ENCODE peak calls at places on chromosomes 12 and 14, in five cellular contexts. H is CD4-positive, CD25-positive, alpha-beta regulatory T cell; X is K562; Y is brain microvascular endothelial cell; W is hepatocyte. Q is an unnamed sample.

GRCh38 chr12:47021298-47021697 is 58.1 kb upstream of the PCED1B start:
- DNase-seq in H (peak), X (peak), Y (peak), W (peak), Q (peak)

GRCh38 chr12:15558915-15559528 is 230.2 kb downstream of the EPS8 start:
- DNase-seq in H (no peak), X (no peak), Y (peak), W (no peak), Q (peak)

GRCh38 chr12:51217133-51217967 is 512 bp downstream of the POU6F1 start:
- DNase-seq in H (no peak), X (peak), Y (peak), W (peak), Q (peak)

GRCh38 chr12:52127683-52128450 is 48.4 kb downstream of the SMIM41 start:
- DNase-seq in H (no peak), X (no peak), Y (no peak), W (no peak), Q (no peak)

GRCh38 chr12:19941096-19941495 is 427.2 kb upstream of the PDE3A start:
- DNase-seq in H (no peak), X (no peak), Y (no peak), W (no peak), Q (no peak)

GRCh38 chr12:10031318-10031717 is 836 bp downstream of the CLEC9A start:
- DNase-seq in H (no peak), X (peak), Y (peak), W (no peak), Q (no peak)

GRCh38 chr14:68728342-68729106 is 64.3 kb downstream of the ZFP36L1 start:
- DNase-seq in H (no peak), X (no peak), Y (no peak), W (no peak), Q (no peak)

GRCh38 chr12:89323568-89324218 is 28.6 kb downstream of the DUSP6 start:
- DNase-seq in H (no peak), X (no peak), Y (no peak), W (no peak), Q (no peak)

GRCh38 chr12:6538420-6539275 is 4.3 kb downstream of the GAPDH start:
- DNase-seq in H (no peak), X (peak), Y (no peak), W (no peak), Q (no peak)

GRCh38 chr12:69189378-69189978 is 49.9 kb upstream of the CPSF6 start:
- DNase-seq in H (no peak), X (no peak), Y (no peak), W (no peak), Q (no peak)

GRCh38 chr12:24600996-24601395 is 347.9 kb downstream of the BCAT1 start:
- DNase-seq in H (no peak), X (no peak), Y (peak), W (no peak), Q (peak)

GRCh38 chr14:31106768-31107167 is 80.6 kb upstream of the STRN3 start:
- DNase-seq in H (no peak), X (no peak), Y (no peak), W (no peak), Q (no peak)

GRCh38 chr12:27779416-27779815 is 617 bp upstream of the KLHL42 start:
- DNase-seq in H (no peak), X (no peak), Y (peak), W (peak), Q (no peak)

GRCh38 chr12:112798019-112798760 is 6.6 kb downstream of the RPH3A start:
- DNase-seq in H (no peak), X (no peak), Y (no peak), W (no peak), Q (no peak)

GRCh38 chr14:54503476-54503875 is 6.2 kb upstream of the CGRRF1 start:
- DNase-seq in H (no peak), X (peak), Y (peak), W (peak), Q (no peak)

GRCh38 chr12:57215668-57216013 is 953 bp upstream of the NXPH4 start:
- DNase-seq in H (peak), X (no peak), Y (no peak), W (no peak), Q (no peak)

GRCh38 chr12:113609692-113610469 is 138.2 kb upstream of the LHX5 start:
- DNase-seq in H (no peak), X (no peak), Y (no peak), W (no peak), Q (no peak)

GRCh38 chr12:104733717-104734175 is 224.3 kb downstream of the SLC41A2 start:
- DNase-seq in H (no peak), X (peak), Y (no peak), W (no peak), Q (no peak)

GRCh38 chr14:77593501-77593911 is 22.9 kb downstream of the SPTLC2 start:
- DNase-seq in H (peak), X (no peak), Y (no peak), W (no peak), Q (no peak)

GRCh38 chr14:53954551-53955233 is 1.9 kb downstream of the BMP4 start:
- DNase-seq in H (no peak), X (no peak), Y (peak), W (peak), Q (no peak)

GRCh38 chr12:5034605-5035004 is 9.1 kb upstream of the KCNA5 start:
- DNase-seq in H (no peak), X (no peak), Y (no peak), W (no peak), Q (no peak)

GRCh38 chr14:105279642-105280361 is 21.0 kb downstream of the BRF1 start:
- DNase-seq in H (no peak), X (no peak), Y (no peak), W (no peak), Q (no peak)

GRCh38 chr14:98501836-98502235 is 770.2 kb downstream of the BCL11B start:
- DNase-seq in H (no peak), X (no peak), Y (no peak), W (no peak), Q (no peak)

GRCh38 chr12:109278912-109279311 is 30.2 kb downstream of the FOXN4 start:
- DNase-seq in H (no peak), X (no peak), Y (no peak), W (no peak), Q (no peak)

GRCh38 chr14:99274346-99275221 is 2.6 kb upstream of the BCL11B start:
- DNase-seq in H (peak), X (peak), Y (peak), W (peak), Q (peak)

GRCh38 chr14:55891692-55892091 is 226.5 kb upstream of the PELI2 start:
- DNase-seq in H (no peak), X (no peak), Y (no peak), W (no peak), Q (no peak)

GRCh38 chr12:1391722-1392121 is 202.7 kb downstream of the FBXL14 start:
- DNase-seq in H (no peak), X (no peak), Y (no peak), W (no peak), Q (no peak)

GRCh38 chr14:23360496-23360895 is 4.5 kb downstream of the EFS start:
- DNase-seq in H (no peak), X (peak), Y (no peak), W (no peak), Q (no peak)

GRCh38 chr12:50200507-50201273 is 33.5 kb upstream of the CERS5 start:
- DNase-seq in H (no peak), X (no peak), Y (peak), W (no peak), Q (no peak)

GRCh38 chr12:24840046-24840800 is 108.7 kb downstream of the BCAT1 start:
- DNase-seq in H (no peak), X (no peak), Y (peak), W (no peak), Q (no peak)

GRCh38 chr14:71734076-71734475 is 198.2 kb upstream of the RGS6 start:
- DNase-seq in H (no peak), X (no peak), Y (no peak), W (no peak), Q (no peak)

GRCh38 chr12:24562761-24563392 is 386.0 kb downstream of the BCAT1 start:
- DNase-seq in H (no peak), X (no peak), Y (peak), W (peak), Q (no peak)

GRCh38 chr14:32393119-32393518 is 64.0 kb downstream of the AKAP6 start:
- DNase-seq in H (no peak), X (no peak), Y (no peak), W (no peak), Q (no peak)

GRCh38 chr14:102464846-102465341 is 44.7 kb downstream of the ANKRD9 start:
- DNase-seq in H (no peak), X (no peak), Y (no peak), W (peak), Q (no peak)

GRCh38 chr14:68976160-68977067 is 2.7 kb downstream of the ACTN1 start:
- DNase-seq in H (no peak), X (no peak), Y (no peak), W (peak), Q (no peak)

GRCh38 chr14:101480747-101481530 is 80.4 kb upstream of the DIO3 start:
- DNase-seq in H (no peak), X (no peak), Y (no peak), W (peak), Q (peak)

GRCh38 chr14:68786491-68787234 is 6.2 kb downstream of the ZFP36L1 start:
- DNase-seq in H (no peak), X (peak), Y (no peak), W (peak), Q (peak)

GRCh38 chr12:44960856-44961255 is 84.7 kb upstream of the NELL2 start:
- DNase-seq in H (no peak), X (no peak), Y (no peak), W (no peak), Q (no peak)

GRCh38 chr14:78997811-78998210 is 827.6 kb downstream of the NRXN3 start:
- DNase-seq in H (no peak), X (no peak), Y (peak), W (peak), Q (no peak)

DNA sequence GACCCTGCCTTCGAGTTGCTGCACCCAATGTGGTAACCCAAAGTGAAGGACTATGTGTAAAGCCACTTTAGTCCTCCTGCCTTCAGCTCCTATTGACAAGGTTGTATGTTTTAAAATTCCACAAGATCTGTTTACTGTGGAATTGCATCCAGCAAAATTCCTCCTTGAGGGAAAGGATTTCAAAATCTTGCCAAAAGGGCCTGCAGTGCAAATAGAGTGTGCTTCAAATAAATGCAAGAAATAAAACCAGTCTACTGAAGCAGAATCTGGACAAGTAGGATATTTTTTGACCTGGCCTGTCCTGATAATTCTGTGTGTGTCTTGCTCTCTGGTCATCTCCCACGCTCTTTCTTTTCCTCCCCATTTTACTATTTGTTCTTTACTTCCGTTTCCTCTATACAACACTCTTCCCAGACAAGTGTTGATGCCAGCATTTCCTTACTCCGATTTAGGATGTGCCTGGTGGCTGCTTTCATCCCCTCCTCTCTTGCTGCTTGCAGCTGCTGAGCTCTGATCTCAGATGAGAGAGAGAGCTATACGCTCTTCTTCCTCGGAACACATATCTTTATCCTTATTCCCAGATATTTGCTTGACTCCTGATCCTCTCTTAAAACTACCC is 115.9 kb downstream of the GPR135 start:
- DNase-seq in H (no peak), X (no peak), Y (no peak), W (no peak), Q (no peak)
- H3K27ac ChIP-seq in H (no peak), X (no peak), Y (no peak), W (peak), Q (no peak)

GRCh38 chr14:91869556-91869955 is 2.2 kb upstream of the TC2N start:
- DNase-seq in H (no peak), X (no peak), Y (peak), W (no peak), Q (no peak)

GRCh38 chr14:91867316-91867988 is at the start of gene TC2N:
- DNase-seq in H (peak), X (no peak), Y (no peak), W (no peak), Q (no peak)

GRCh38 chr14:91870001-91870400 is 2.7 kb upstream of the TC2N start:
- DNase-seq in H (peak), X (no peak), Y (no peak), W (no peak), Q (peak)

GRCh38 chr14:91866061-91866460 is 1.3 kb downstream of the TC2N start:
- DNase-seq in H (no peak), X (no peak), Y (no peak), W (no peak), Q (no peak)

GRCh38 chr14:91866511-91867295 is 633 bp downstream of the TC2N start:
- DNase-seq in H (no peak), X (no peak), Y (no peak), W (no peak), Q (no peak)
- H3K27ac ChIP-seq in H (peak), X (no peak), Y (no peak), W (no peak), Q (no peak)

GRCh38 chr14:92951912-92952471 is 29.0 kb downstream of the CHGA start:
- DNase-seq in H (peak), X (peak), Y (peak), W (peak), Q (peak)
- H3K27ac ChIP-seq in H (no peak), X (no peak), Y (no peak), W (no peak), Q (peak)

GRCh38 chr12:70828391-70828790 is 92.1 kb downstream of the PTPRR start:
- DNase-seq in H (no peak), X (no peak), Y (peak), W (no peak), Q (no peak)

GRCh38 chr12:70829070-70829469 is 91.5 kb downstream of the PTPRR start:
- DNase-seq in H (no peak), X (no peak), Y (no peak), W (no peak), Q (no peak)

GRCh38 chr12:70835948-70836347 is 84.6 kb downstream of the PTPRR start:
- DNase-seq in H (no peak), X (no peak), Y (no peak), W (no peak), Q (no peak)

GRCh38 chr12:70830221-70831061 is 90.1 kb downstream of the PTPRR start:
- DNase-seq in H (no peak), X (no peak), Y (no peak), W (no peak), Q (no peak)

GRCh38 chr12:70831538-70831937 is 89.0 kb downstream of the PTPRR start:
- DNase-seq in H (no peak), X (peak), Y (no peak), W (peak), Q (peak)
- H3K27ac ChIP-seq in H (no peak), X (no peak), Y (no peak), W (peak), Q (no peak)

GRCh38 chr14:93017898-93018297 is 94.9 kb downstream of the CHGA start:
- DNase-seq in H (no peak), X (no peak), Y (no peak), W (no peak), Q (no peak)

GRCh38 chr14:93018401-93018800 is 95.5 kb downstream of the CHGA start:
- DNase-seq in H (no peak), X (no peak), Y (no peak), W (no peak), Q (no peak)

GRCh38 chr14:93019367-93019843 is 96.3 kb downstream of the ITPK1 start:
- DNase-seq in H (no peak), X (no peak), Y (no peak), W (peak), Q (no peak)

GRCh38 chr14:93017341-93017797 is 94.4 kb downstream of the CHGA start:
- DNase-seq in H (no peak), X (no peak), Y (no peak), W (no peak), Q (no peak)

GRCh38 chr14:93019970-93020369 is 95.8 kb downstream of the ITPK1 start:
- DNase-seq in H (no peak), X (no peak), Y (no peak), W (no peak), Q (no peak)
- H3K27ac ChIP-seq in H (no peak), X (no peak), Y (no peak), W (peak), Q (peak)

DNA sequence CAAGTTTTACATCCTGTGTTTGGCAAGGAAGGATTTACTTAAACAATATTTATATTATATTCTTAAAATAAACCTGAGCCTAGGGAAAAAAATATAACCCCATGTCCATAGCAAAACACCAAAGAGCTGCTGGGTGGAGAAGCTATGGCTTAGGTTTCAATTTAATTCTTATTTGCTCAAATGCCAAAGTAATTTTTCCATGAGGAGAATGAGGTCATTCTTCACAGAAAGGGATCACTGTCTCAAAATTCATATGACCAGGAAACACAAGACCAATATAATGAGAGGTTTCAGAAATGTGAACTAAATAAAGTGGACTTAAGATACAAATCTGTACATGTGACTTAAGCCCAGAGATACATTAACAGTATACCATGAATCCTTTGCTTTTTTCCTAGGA is 195.0 kb downstream of the PHLDA1 start:
- DNase-seq in H (no peak), X (no peak), Y (no peak), W (no peak), Q (no peak)
- H3K27ac ChIP-seq in H (no peak), X (no peak), Y (no peak), W (no peak), Q (no peak)

DNA sequence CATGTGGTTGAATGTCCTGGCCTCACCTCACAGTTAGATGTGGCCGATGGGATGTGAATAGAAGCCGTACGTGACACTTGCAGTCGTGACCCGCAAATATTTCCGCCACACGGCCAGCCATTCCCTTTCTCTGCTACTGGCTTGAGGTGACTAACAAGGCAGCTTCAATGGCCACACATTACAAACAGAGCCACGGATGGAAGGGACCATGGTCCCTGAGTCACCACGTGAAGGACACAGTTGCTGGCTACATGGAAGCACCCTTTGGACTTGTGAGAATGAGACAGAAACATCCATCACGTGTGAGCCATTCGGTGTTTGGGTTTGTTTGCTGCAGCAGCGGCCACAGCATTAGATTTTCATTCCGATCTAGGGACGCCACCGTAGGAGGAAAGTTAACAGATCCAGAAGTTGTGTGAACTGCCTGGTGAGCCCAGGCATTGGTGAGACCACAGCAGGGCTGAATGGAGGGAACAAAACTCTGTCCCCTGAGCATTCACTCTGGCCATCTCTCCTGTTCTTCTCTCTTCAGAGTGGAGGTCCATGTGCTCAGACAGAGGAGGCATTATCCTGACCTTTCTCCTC is 33.5 kb upstream of the ADGRD1 start:
- DNase-seq in H (no peak), X (no peak), Y (no peak), W (no peak), Q (no peak)
- H3K27ac ChIP-seq in H (no peak), X (no peak), Y (no peak), W (peak), Q (no peak)